ENCODE peak calls at places on chromosomes 7 and 10, in five cellular contexts. One of them, this sample, is unnamed.
A peak's percentile ranks its signal among the peaks of the same experiment; 100 is the strongest.

GRCh38 chr10:124705817-124706461 is 38.2 kb downstream of the FAM53B start:
- DNase-seq in RWPE1: no peak
- DNase-seq in KG1: no peak
- DNase-seq in Ammon's horn: peak; percentile 76
- DNase-seq in HTR-8/SVneo: no peak
- DNase-seq in this sample: peak; percentile 87

GRCh38 chr7:115357213-115357999 is 435.5 kb downstream of the MDFIC start:
- DNase-seq in RWPE1: no peak
- DNase-seq in KG1: no peak
- DNase-seq in Ammon's horn: no peak
- DNase-seq in HTR-8/SVneo: no peak
- DNase-seq in this sample: no peak

GRCh38 chr10:119863951-119864565 is 8.6 kb downstream of the MCMBP start:
- DNase-seq in RWPE1: no peak
- DNase-seq in KG1: no peak
- DNase-seq in Ammon's horn: no peak
- DNase-seq in HTR-8/SVneo: no peak
- DNase-seq in this sample: no peak

GRCh38 chr10:88228130-88228529 is 355.0 kb downstream of the RNLS start:
- DNase-seq in RWPE1: no peak
- DNase-seq in KG1: no peak
- DNase-seq in Ammon's horn: no peak
- DNase-seq in HTR-8/SVneo: no peak
- DNase-seq in this sample: no peak

GRCh38 chr10:131852161-131852822 is 48.5 kb upstream of the PPP2R2D start:
- DNase-seq in RWPE1: no peak
- DNase-seq in KG1: no peak
- DNase-seq in Ammon's horn: no peak
- DNase-seq in HTR-8/SVneo: no peak
- DNase-seq in this sample: no peak

GRCh38 chr7:153381275-153382119 is 621.9 kb downstream of the ACTR3B start:
- DNase-seq in RWPE1: no peak
- DNase-seq in KG1: peak; percentile 5
- DNase-seq in Ammon's horn: peak; percentile 65
- DNase-seq in HTR-8/SVneo: no peak
- DNase-seq in this sample: peak; percentile 33

GRCh38 chr10:19788902-19789301 is 27.3 kb upstream of the PLXDC2 start:
- DNase-seq in RWPE1: no peak
- DNase-seq in KG1: no peak
- DNase-seq in Ammon's horn: no peak
- DNase-seq in HTR-8/SVneo: no peak
- DNase-seq in this sample: no peak

GRCh38 chr10:22435650-22436049 is 90.4 kb downstream of the SPAG6 start:
- DNase-seq in RWPE1: no peak
- DNase-seq in KG1: no peak
- DNase-seq in Ammon's horn: no peak
- DNase-seq in HTR-8/SVneo: no peak
- DNase-seq in this sample: no peak

GRCh38 chr10:125554753-125555152 is 128.2 kb downstream of the TEX36 start:
- DNase-seq in RWPE1: no peak
- DNase-seq in KG1: no peak
- DNase-seq in Ammon's horn: no peak
- DNase-seq in HTR-8/SVneo: no peak
- DNase-seq in this sample: no peak

GRCh38 chr10:62620491-62620890 is 184.0 kb upstream of the ADO start:
- DNase-seq in RWPE1: no peak
- DNase-seq in KG1: no peak
- DNase-seq in Ammon's horn: peak; percentile 57
- DNase-seq in HTR-8/SVneo: no peak
- DNase-seq in this sample: peak; percentile 55

GRCh38 chr7:74207586-74207985 is 2.2 kb upstream of the LAT2 start:
- DNase-seq in RWPE1: no peak
- DNase-seq in KG1: no peak
- DNase-seq in Ammon's horn: no peak
- DNase-seq in HTR-8/SVneo: no peak
- DNase-seq in this sample: no peak

GRCh38 chr10:74784462-74784861 is 41.9 kb upstream of the KAT6B start:
- DNase-seq in RWPE1: no peak
- DNase-seq in KG1: no peak
- DNase-seq in Ammon's horn: no peak
- DNase-seq in HTR-8/SVneo: no peak
- DNase-seq in this sample: no peak

GRCh38 chr10:118958984-118959916 is 70.3 kb upstream of the NANOS1 start:
- DNase-seq in RWPE1: peak; percentile 93
- DNase-seq in KG1: no peak
- DNase-seq in Ammon's horn: peak; percentile 49
- DNase-seq in HTR-8/SVneo: peak; percentile 44
- DNase-seq in this sample: peak; percentile 20

GRCh38 chr10:20993387-20994170 is 96.5 kb upstream of the NEBL start:
- DNase-seq in RWPE1: peak; percentile 13
- DNase-seq in KG1: no peak
- DNase-seq in Ammon's horn: no peak
- DNase-seq in HTR-8/SVneo: no peak
- DNase-seq in this sample: no peak

GRCh38 chr7:156614434-156615264 is 25.9 kb upstream of the RNF32 start:
- DNase-seq in RWPE1: no peak
- DNase-seq in KG1: no peak
- DNase-seq in Ammon's horn: no peak
- DNase-seq in HTR-8/SVneo: no peak
- DNase-seq in this sample: peak; percentile 33

GRCh38 chr10:2968401-2968800 is 98.9 kb upstream of the PFKP start:
- DNase-seq in RWPE1: peak; percentile 26
- DNase-seq in KG1: no peak
- DNase-seq in Ammon's horn: no peak
- DNase-seq in HTR-8/SVneo: no peak
- DNase-seq in this sample: no peak

GRCh38 chr7:73905360-73905759 is 44.4 kb downstream of the TMEM270 start:
- DNase-seq in RWPE1: no peak
- DNase-seq in KG1: no peak
- DNase-seq in Ammon's horn: no peak
- DNase-seq in HTR-8/SVneo: no peak
- DNase-seq in this sample: no peak